ENCODE peak calls at places on chromosome 1, in ten cellular contexts. One of them, this sample, is unnamed.
A peak's percentile ranks its signal among the peaks of the same experiment; 100 is the strongest.

GRCh38 chr1:8212443-8212920 is 105.4 kb upstream of the SLC45A1 start:
- DNase-seq in activated naive CD4-positive, alpha-beta T cell treated with anti-CD3 and anti-CD28 coated beads for 36 hours: no peak
- DNase-seq in NCI-H1105: no peak
- DNase-seq in upper lobe of left lung: no peak
- DNase-seq in Jurkat, Clone E6-1: no peak
- DNase-seq in iris pigment epithelial cell: no peak
- DNase-seq in AG04450: no peak
- DNase-seq in GM20000: no peak
- DNase-seq in activated T-helper 1 cell treated with Interleukin-2 at 50 U/mL for 16 hours: no peak
- DNase-seq in AG08395: no peak
- DNase-seq in this sample: no peak

GRCh38 chr1:207997486-207998268 is 86.8 kb upstream of the CD34 start:
- DNase-seq in upper lobe of left lung: peak; percentile 79
- DNase-seq in AG04450: peak; percentile 27
- DNase-seq in AG08395: peak; percentile 84
- DNase-seq in Jurkat, Clone E6-1: peak; percentile 49
- DNase-seq in activated naive CD4-positive, alpha-beta T cell treated with anti-CD3 and anti-CD28 coated beads for 36 hours: peak; percentile 74
- DNase-seq in iris pigment epithelial cell: peak; percentile 71
- DNase-seq in activated T-helper 1 cell treated with Interleukin-2 at 50 U/mL for 16 hours: peak; percentile 10
- DNase-seq in NCI-H1105: peak; percentile 49
- DNase-seq in GM20000: peak; percentile 75
- DNase-seq in this sample: peak; percentile 70

GRCh38 chr1:201377611-201378092 is at the start of gene TNNT2:
- DNase-seq in activated T-helper 1 cell treated with Interleukin-2 at 50 U/mL for 16 hours: no peak
- DNase-seq in AG08395: no peak
- DNase-seq in GM20000: no peak
- DNase-seq in NCI-H1105: no peak
- DNase-seq in upper lobe of left lung: no peak
- DNase-seq in Jurkat, Clone E6-1: no peak
- DNase-seq in iris pigment epithelial cell: no peak
- DNase-seq in AG04450: no peak
- DNase-seq in activated naive CD4-positive, alpha-beta T cell treated with anti-CD3 and anti-CD28 coated beads for 36 hours: no peak
- DNase-seq in this sample: no peak

GRCh38 chr1:2398871-2399270 is 7.2 kb downstream of the RER1 start:
- DNase-seq in activated naive CD4-positive, alpha-beta T cell treated with anti-CD3 and anti-CD28 coated beads for 36 hours: no peak
- DNase-seq in GM20000: no peak
- DNase-seq in Jurkat, Clone E6-1: no peak
- DNase-seq in iris pigment epithelial cell: no peak
- DNase-seq in activated T-helper 1 cell treated with Interleukin-2 at 50 U/mL for 16 hours: no peak
- DNase-seq in NCI-H1105: no peak
- DNase-seq in AG04450: no peak
- DNase-seq in upper lobe of left lung: no peak
- DNase-seq in AG08395: no peak
- DNase-seq in this sample: no peak

GRCh38 chr1:40383488-40384412 is 10.2 kb downstream of the SMAP2 start:
- DNase-seq in AG08395: no peak
- DNase-seq in NCI-H1105: no peak
- DNase-seq in iris pigment epithelial cell: peak; percentile 90
- DNase-seq in Jurkat, Clone E6-1: no peak
- DNase-seq in activated naive CD4-positive, alpha-beta T cell treated with anti-CD3 and anti-CD28 coated beads for 36 hours: no peak
- DNase-seq in activated T-helper 1 cell treated with Interleukin-2 at 50 U/mL for 16 hours: no peak
- DNase-seq in AG04450: no peak
- DNase-seq in upper lobe of left lung: no peak
- DNase-seq in GM20000: no peak
- DNase-seq in this sample: no peak

GRCh38 chr1:34404837-34405236 is 228.1 kb downstream of the C1orf94 start:
- DNase-seq in activated naive CD4-positive, alpha-beta T cell treated with anti-CD3 and anti-CD28 coated beads for 36 hours: no peak
- DNase-seq in NCI-H1105: no peak
- DNase-seq in iris pigment epithelial cell: no peak
- DNase-seq in upper lobe of left lung: peak; percentile 45
- DNase-seq in activated T-helper 1 cell treated with Interleukin-2 at 50 U/mL for 16 hours: no peak
- DNase-seq in Jurkat, Clone E6-1: no peak
- DNase-seq in AG08395: no peak
- DNase-seq in AG04450: no peak
- DNase-seq in GM20000: no peak
- DNase-seq in this sample: no peak

GRCh38 chr1:92481598-92482403 is 4.9 kb downstream of the GFI1 start:
- DNase-seq in activated naive CD4-positive, alpha-beta T cell treated with anti-CD3 and anti-CD28 coated beads for 36 hours: no peak
- DNase-seq in AG04450: no peak
- DNase-seq in NCI-H1105: no peak
- DNase-seq in GM20000: peak; percentile 65
- DNase-seq in iris pigment epithelial cell: no peak
- DNase-seq in activated T-helper 1 cell treated with Interleukin-2 at 50 U/mL for 16 hours: no peak
- DNase-seq in upper lobe of left lung: no peak
- DNase-seq in Jurkat, Clone E6-1: no peak
- DNase-seq in AG08395: no peak
- DNase-seq in this sample: peak; percentile 50

GRCh38 chr1:166305371-166305770 is 138.6 kb upstream of the FAM78B start:
- DNase-seq in AG04450: no peak
- DNase-seq in iris pigment epithelial cell: no peak
- DNase-seq in GM20000: no peak
- DNase-seq in activated naive CD4-positive, alpha-beta T cell treated with anti-CD3 and anti-CD28 coated beads for 36 hours: no peak
- DNase-seq in activated T-helper 1 cell treated with Interleukin-2 at 50 U/mL for 16 hours: no peak
- DNase-seq in NCI-H1105: no peak
- DNase-seq in upper lobe of left lung: no peak
- DNase-seq in AG08395: no peak
- DNase-seq in Jurkat, Clone E6-1: no peak
- DNase-seq in this sample: no peak

GRCh38 chr1:241611063-241611462 is 29.1 kb downstream of the CHML start:
- DNase-seq in GM20000: peak; percentile 37
- DNase-seq in activated naive CD4-positive, alpha-beta T cell treated with anti-CD3 and anti-CD28 coated beads for 36 hours: peak; percentile 11
- DNase-seq in NCI-H1105: no peak
- DNase-seq in upper lobe of left lung: peak; percentile 29
- DNase-seq in AG04450: no peak
- DNase-seq in AG08395: peak; percentile 47
- DNase-seq in activated T-helper 1 cell treated with Interleukin-2 at 50 U/mL for 16 hours: no peak
- DNase-seq in iris pigment epithelial cell: peak; percentile 76
- DNase-seq in Jurkat, Clone E6-1: peak; percentile 63
- DNase-seq in this sample: peak; percentile 36

GRCh38 chr1:119911775-119912174 is 15.5 kb upstream of the ADAM30 start:
- DNase-seq in Jurkat, Clone E6-1: no peak
- DNase-seq in activated T-helper 1 cell treated with Interleukin-2 at 50 U/mL for 16 hours: no peak
- DNase-seq in activated naive CD4-positive, alpha-beta T cell treated with anti-CD3 and anti-CD28 coated beads for 36 hours: no peak
- DNase-seq in upper lobe of left lung: no peak
- DNase-seq in AG04450: no peak
- DNase-seq in NCI-H1105: no peak
- DNase-seq in iris pigment epithelial cell: no peak
- DNase-seq in AG08395: no peak
- DNase-seq in GM20000: no peak
- DNase-seq in this sample: no peak

GRCh38 chr1:166197141-166197540 is 30.3 kb upstream of the FAM78B start:
- DNase-seq in upper lobe of left lung: no peak
- DNase-seq in AG08395: no peak
- DNase-seq in NCI-H1105: no peak
- DNase-seq in Jurkat, Clone E6-1: no peak
- DNase-seq in GM20000: no peak
- DNase-seq in activated naive CD4-positive, alpha-beta T cell treated with anti-CD3 and anti-CD28 coated beads for 36 hours: no peak
- DNase-seq in iris pigment epithelial cell: peak; percentile 4
- DNase-seq in AG04450: no peak
- DNase-seq in activated T-helper 1 cell treated with Interleukin-2 at 50 U/mL for 16 hours: no peak
- DNase-seq in this sample: no peak

GRCh38 chr1:16206547-16207317 is 5.7 kb downstream of the ARHGEF19 start:
- DNase-seq in AG08395: peak; percentile 97
- DNase-seq in activated T-helper 1 cell treated with Interleukin-2 at 50 U/mL for 16 hours: peak; percentile 89
- DNase-seq in GM20000: peak; percentile 92
- DNase-seq in Jurkat, Clone E6-1: peak; percentile 97
- DNase-seq in activated naive CD4-positive, alpha-beta T cell treated with anti-CD3 and anti-CD28 coated beads for 36 hours: peak; percentile 95
- DNase-seq in NCI-H1105: peak; percentile 99
- DNase-seq in upper lobe of left lung: peak; percentile 98
- DNase-seq in AG04450: peak; percentile 97
- DNase-seq in iris pigment epithelial cell: peak; percentile 99
- DNase-seq in this sample: peak; percentile 94

GRCh38 chr1:98389809-98390208 is 271.7 kb upstream of the SNX7 start:
- DNase-seq in Jurkat, Clone E6-1: no peak
- DNase-seq in GM20000: no peak
- DNase-seq in AG08395: peak; percentile 55
- DNase-seq in AG04450: peak; percentile 45
- DNase-seq in NCI-H1105: no peak
- DNase-seq in activated naive CD4-positive, alpha-beta T cell treated with anti-CD3 and anti-CD28 coated beads for 36 hours: no peak
- DNase-seq in upper lobe of left lung: no peak
- DNase-seq in activated T-helper 1 cell treated with Interleukin-2 at 50 U/mL for 16 hours: no peak
- DNase-seq in iris pigment epithelial cell: peak; percentile 96
- DNase-seq in this sample: no peak

GRCh38 chr1:204480515-204480914 is 14.1 kb downstream of the PIK3C2B start:
- DNase-seq in iris pigment epithelial cell: no peak
- DNase-seq in activated T-helper 1 cell treated with Interleukin-2 at 50 U/mL for 16 hours: no peak
- DNase-seq in AG04450: no peak
- DNase-seq in upper lobe of left lung: no peak
- DNase-seq in activated naive CD4-positive, alpha-beta T cell treated with anti-CD3 and anti-CD28 coated beads for 36 hours: peak; percentile 21
- DNase-seq in GM20000: peak; percentile 56
- DNase-seq in AG08395: no peak
- DNase-seq in NCI-H1105: no peak
- DNase-seq in Jurkat, Clone E6-1: peak; percentile 35
- DNase-seq in this sample: peak; percentile 75

GRCh38 chr1:11898831-11899467 is 27.3 kb downstream of the KIAA2013 start:
- DNase-seq in activated naive CD4-positive, alpha-beta T cell treated with anti-CD3 and anti-CD28 coated beads for 36 hours: peak; percentile 37
- DNase-seq in NCI-H1105: no peak
- DNase-seq in AG04450: no peak
- DNase-seq in activated T-helper 1 cell treated with Interleukin-2 at 50 U/mL for 16 hours: no peak
- DNase-seq in AG08395: no peak
- DNase-seq in Jurkat, Clone E6-1: no peak
- DNase-seq in upper lobe of left lung: no peak
- DNase-seq in GM20000: no peak
- DNase-seq in iris pigment epithelial cell: no peak
- DNase-seq in this sample: peak; percentile 37

GRCh38 chr1:150159550-150159949 is 9.8 kb downstream of the PLEKHO1 start:
- DNase-seq in Jurkat, Clone E6-1: no peak
- DNase-seq in iris pigment epithelial cell: no peak
- DNase-seq in activated T-helper 1 cell treated with Interleukin-2 at 50 U/mL for 16 hours: no peak
- DNase-seq in AG04450: no peak
- DNase-seq in upper lobe of left lung: peak; percentile 35
- DNase-seq in NCI-H1105: no peak
- DNase-seq in AG08395: no peak
- DNase-seq in activated naive CD4-positive, alpha-beta T cell treated with anti-CD3 and anti-CD28 coated beads for 36 hours: no peak
- DNase-seq in GM20000: peak; percentile 53
- DNase-seq in this sample: peak; percentile 48

GRCh38 chr1:34125721-34126380 is 39.2 kb downstream of the CSMD2 start:
- DNase-seq in activated naive CD4-positive, alpha-beta T cell treated with anti-CD3 and anti-CD28 coated beads for 36 hours: no peak
- DNase-seq in Jurkat, Clone E6-1: no peak
- DNase-seq in AG08395: no peak
- DNase-seq in GM20000: no peak
- DNase-seq in iris pigment epithelial cell: no peak
- DNase-seq in upper lobe of left lung: no peak
- DNase-seq in NCI-H1105: no peak
- DNase-seq in AG04450: no peak
- DNase-seq in activated T-helper 1 cell treated with Interleukin-2 at 50 U/mL for 16 hours: no peak
- DNase-seq in this sample: no peak

This sample was measured in GM13976.